ENCODE peak calls at places on chromosomes 13 and 19, in five cellular contexts. One of them, this sample, is unnamed.

GRCh38 chr19:50419022-50419579 is 363 bp downstream of the SPIB start:
- DNase-seq in tibial nerve: no peak
- DNase-seq in uterus: no peak
- DNase-seq in left ventricle myocardium inferior: no peak
- DNase-seq in A673: no peak
- DNase-seq in this sample: no peak

GRCh38 chr19:49691243-49692101 is 556 bp downstream of the CPT1C start:
- DNase-seq in tibial nerve: no peak
- DNase-seq in uterus: peak; percentile 64
- DNase-seq in left ventricle myocardium inferior: peak; percentile 68
- DNase-seq in A673: peak; percentile 88
- DNase-seq in this sample: peak; percentile 49

GRCh38 chr13:28268800-28269223 is 130.5 kb downstream of the PAN3 start:
- DNase-seq in tibial nerve: no peak
- DNase-seq in uterus: no peak
- DNase-seq in left ventricle myocardium inferior: no peak
- DNase-seq in A673: no peak
- DNase-seq in this sample: no peak

GRCh38 chr13:64925727-64926126 is 2304.4 kb downstream of the PCDH9 start:
- DNase-seq in tibial nerve: no peak
- DNase-seq in uterus: no peak
- DNase-seq in left ventricle myocardium inferior: no peak
- DNase-seq in A673: no peak
- DNase-seq in this sample: no peak

GRCh38 chr19:30784850-30785459 is 412.8 kb downstream of the ZNF536 start:
- DNase-seq in tibial nerve: peak; percentile 30
- DNase-seq in uterus: peak; percentile 36
- DNase-seq in left ventricle myocardium inferior: peak; percentile 43
- DNase-seq in A673: peak; percentile 79
- DNase-seq in this sample: no peak

GRCh38 chr19:30073152-30074000 is 131.3 kb downstream of the URI1 start:
- DNase-seq in tibial nerve: no peak
- DNase-seq in uterus: no peak
- DNase-seq in left ventricle myocardium inferior: no peak
- DNase-seq in A673: no peak
- DNase-seq in this sample: no peak

GRCh38 chr19:38834590-38834989 is 3.0 kb upstream of the ECH1 start:
- DNase-seq in tibial nerve: no peak
- DNase-seq in uterus: no peak
- DNase-seq in left ventricle myocardium inferior: no peak
- DNase-seq in A673: no peak
- DNase-seq in this sample: no peak

GRCh38 chr13:106143392-106143791 is 392.1 kb downstream of the EFNB2 start:
- DNase-seq in tibial nerve: no peak
- DNase-seq in uterus: no peak
- DNase-seq in left ventricle myocardium inferior: no peak
- DNase-seq in A673: no peak
- DNase-seq in this sample: peak; percentile 55

GRCh38 chr13:28754698-28755545 is 36.2 kb upstream of the SLC46A3 start:
- DNase-seq in tibial nerve: no peak
- DNase-seq in uterus: peak; percentile 43
- DNase-seq in left ventricle myocardium inferior: peak; percentile 36
- DNase-seq in A673: peak; percentile 41
- DNase-seq in this sample: no peak

GRCh38 chr19:18274776-18275356 is 614 bp upstream of the IQCN start:
- DNase-seq in tibial nerve: peak; percentile 76
- DNase-seq in uterus: peak; percentile 89
- DNase-seq in left ventricle myocardium inferior: peak; percentile 87
- DNase-seq in A673: no peak
- DNase-seq in this sample: peak; percentile 78

GRCh38 chr19:51480590-51480989 is 2.3 kb downstream of the CEACAM18 start:
- DNase-seq in tibial nerve: no peak
- DNase-seq in uterus: no peak
- DNase-seq in left ventricle myocardium inferior: no peak
- DNase-seq in A673: peak; percentile 51
- DNase-seq in this sample: no peak

GRCh38 chr13:28564030-28564429 is 69.1 kb upstream of the FLT1 start:
- DNase-seq in tibial nerve: no peak
- DNase-seq in uterus: no peak
- DNase-seq in left ventricle myocardium inferior: no peak
- DNase-seq in A673: no peak
- DNase-seq in this sample: no peak

GRCh38 chr19:10001899-10002298 is 8.4 kb downstream of the COL5A3 start:
- DNase-seq in tibial nerve: no peak
- DNase-seq in uterus: no peak
- DNase-seq in left ventricle myocardium inferior: peak; percentile 63
- DNase-seq in A673: peak; percentile 32
- DNase-seq in this sample: no peak

GRCh38 chr13:110415669-110416068 is 108.6 kb downstream of the COL4A2 start:
- DNase-seq in tibial nerve: no peak
- DNase-seq in uterus: peak; percentile 46
- DNase-seq in left ventricle myocardium inferior: no peak
- DNase-seq in A673: no peak
- DNase-seq in this sample: no peak

GRCh38 chr13:74132768-74133656 is 1.2 kb downstream of the KLF12 start:
- DNase-seq in tibial nerve: no peak
- DNase-seq in uterus: peak; percentile 25
- DNase-seq in left ventricle myocardium inferior: peak; percentile 28
- DNase-seq in A673: peak; percentile 47
- DNase-seq in this sample: peak; percentile 57

GRCh38 chr13:30963794-30964193 is 31.3 kb downstream of the TEX26 start:
- DNase-seq in tibial nerve: no peak
- DNase-seq in uterus: no peak
- DNase-seq in left ventricle myocardium inferior: no peak
- DNase-seq in A673: no peak
- DNase-seq in this sample: no peak

GRCh38 chr19:18074192-18074591 is 12.5 kb downstream of the IL12RB1 start:
- DNase-seq in tibial nerve: no peak
- DNase-seq in uterus: no peak
- DNase-seq in left ventricle myocardium inferior: no peak
- DNase-seq in A673: no peak
- DNase-seq in this sample: no peak

GRCh38 chr19:32165750-32166149 is 179.7 kb upstream of the ZNF507 start:
- DNase-seq in tibial nerve: no peak
- DNase-seq in uterus: no peak
- DNase-seq in left ventricle myocardium inferior: no peak
- DNase-seq in A673: no peak
- DNase-seq in this sample: no peak

GRCh38 chr19:10112895-10113591 is 1.6 kb downstream of the P2RY11 start:
- DNase-seq in tibial nerve: no peak
- DNase-seq in uterus: no peak
- DNase-seq in left ventricle myocardium inferior: no peak
- DNase-seq in A673: peak; percentile 71
- DNase-seq in this sample: no peak

GRCh38 chr13:43787998-43788397 is 1.2 kb upstream of the ENOX1 start:
- DNase-seq in tibial nerve: no peak
- DNase-seq in uterus: peak; percentile 27
- DNase-seq in left ventricle myocardium inferior: no peak
- DNase-seq in A673: peak; percentile 46
- DNase-seq in this sample: peak; percentile 18

GRCh38 chr19:39113199-39113598 is 12.4 kb upstream of the PAK4 start:
- DNase-seq in tibial nerve: no peak
- DNase-seq in uterus: no peak
- DNase-seq in left ventricle myocardium inferior: no peak
- DNase-seq in A673: no peak
- DNase-seq in this sample: no peak

GRCh38 chr19:45906221-45906620 is 3.8 kb upstream of the MYPOP start:
- DNase-seq in tibial nerve: no peak
- DNase-seq in uterus: no peak
- DNase-seq in left ventricle myocardium inferior: no peak
- DNase-seq in A673: no peak
- DNase-seq in this sample: no peak

GRCh38 chr13:52319876-52320275 is 86.1 kb downstream of the THSD1 start:
- DNase-seq in tibial nerve: no peak
- DNase-seq in uterus: no peak
- DNase-seq in left ventricle myocardium inferior: no peak
- DNase-seq in A673: no peak
- DNase-seq in this sample: no peak

GRCh38 chr13:65063753-65064152 is 2166.4 kb downstream of the PCDH9 start:
- DNase-seq in tibial nerve: no peak
- DNase-seq in uterus: no peak
- DNase-seq in left ventricle myocardium inferior: no peak
- DNase-seq in A673: peak; percentile 35
- DNase-seq in this sample: peak; percentile 67

GRCh38 chr19:11174336-11174735 is 18.8 kb upstream of the SPC24 start:
- DNase-seq in tibial nerve: no peak
- DNase-seq in uterus: no peak
- DNase-seq in left ventricle myocardium inferior: no peak
- DNase-seq in A673: no peak
- DNase-seq in this sample: no peak

DNA sequence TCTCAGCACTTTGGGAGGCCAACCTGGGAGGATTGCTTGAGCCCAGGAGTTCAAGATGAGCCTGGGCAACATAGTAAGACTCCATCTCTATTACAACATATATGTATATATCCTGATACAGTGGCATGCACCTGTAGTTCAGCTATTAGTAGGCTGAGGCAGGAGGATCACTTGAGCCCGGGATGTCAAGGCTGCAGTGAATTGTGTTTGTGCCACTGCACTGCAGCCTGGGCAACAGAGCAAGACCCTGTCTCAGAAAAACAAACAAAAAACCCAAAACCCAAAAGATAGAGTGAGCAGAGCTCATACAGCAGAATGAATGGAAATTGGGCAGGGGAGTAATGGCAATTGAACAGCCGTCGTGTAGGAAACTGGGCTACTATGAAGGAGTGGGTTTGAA is 17.3 kb upstream of the SHKBP1 start:
- DNase-seq in tibial nerve: no peak
- DNase-seq in uterus: no peak
- DNase-seq in left ventricle myocardium inferior: no peak
- DNase-seq in A673: no peak
- DNase-seq in this sample: no peak
- H3K27ac ChIP-seq in tibial nerve: no peak overlapping the region
- H3K27ac ChIP-seq in uterus: no peak overlapping the region
- H3K27ac ChIP-seq in left ventricle myocardium inferior: no peak overlapping the region
- H3K27ac ChIP-seq in A673: no peak overlapping the region
- H3K27ac ChIP-seq in this sample: no peak overlapping the region

GRCh38 chr19:43762814-43763213 is 8.1 kb upstream of the SMG9 start:
- DNase-seq in tibial nerve: no peak
- DNase-seq in uterus: no peak
- DNase-seq in left ventricle myocardium inferior: no peak
- DNase-seq in A673: no peak
- DNase-seq in this sample: no peak
- H3K4me1 ChIP-seq in tibial nerve: peaks cover 17% of the 10 kb centered on the region
- H3K4me1 ChIP-seq in uterus: no peaks in the 10 kb centered on the region
- H3K4me1 ChIP-seq in left ventricle myocardium inferior: no peaks in the 10 kb centered on the region
- H3K4me1 ChIP-seq in A673: peaks cover 4% of the 10 kb centered on the region
- H3K4me1 ChIP-seq in this sample: peaks cover 53% of the 10 kb centered on the region

DNA sequence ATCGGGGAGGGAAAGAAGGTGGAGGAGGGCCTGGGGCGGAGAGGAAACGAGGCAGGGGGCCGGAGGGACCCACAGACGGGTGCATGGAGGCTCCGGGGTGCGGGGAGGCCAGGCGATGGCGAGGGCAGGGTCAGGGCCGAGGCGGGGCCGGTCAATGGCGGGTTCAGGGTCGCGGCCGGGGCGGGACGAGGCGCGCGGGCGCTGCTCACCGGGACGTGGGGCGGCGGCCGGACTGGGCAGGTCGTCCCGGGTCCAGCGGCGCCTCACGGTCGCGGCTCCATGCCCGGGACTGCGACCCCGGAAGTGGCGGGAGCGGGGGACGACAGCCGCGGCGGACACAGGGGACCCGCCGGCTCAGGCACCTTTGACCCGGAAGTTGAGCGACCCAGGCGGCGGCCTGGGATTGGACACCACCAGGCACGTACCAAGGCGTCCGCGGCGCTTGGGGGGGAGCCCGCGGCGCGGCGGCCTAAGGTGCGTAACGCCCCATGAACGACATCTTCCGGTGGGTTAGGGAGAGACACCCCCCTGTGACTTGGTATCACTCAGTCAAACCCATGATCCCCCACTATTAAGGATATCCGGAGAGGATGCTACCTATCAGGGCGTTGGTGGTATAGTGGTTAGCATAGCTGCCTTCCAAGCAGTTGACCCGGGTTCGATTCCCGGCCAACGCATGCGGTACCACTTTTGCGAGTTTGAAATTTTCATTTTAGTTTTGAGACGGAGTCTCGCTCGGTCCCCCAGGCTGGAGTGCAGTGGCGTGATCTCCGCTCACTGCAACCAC is at the start of gene DPP9:
- DNase-seq in tibial nerve: peak; percentile 94
- DNase-seq in uterus: peak; percentile 96
- DNase-seq in left ventricle myocardium inferior: peak; percentile 97
- DNase-seq in A673: peak; percentile 99
- DNase-seq in this sample: peak; percentile 96
- H3K27ac ChIP-seq in tibial nerve: peak within 1 kb of the TSS; percentile 94
- H3K27ac ChIP-seq in uterus: peak within 1 kb of the TSS; percentile 95
- H3K27ac ChIP-seq in left ventricle myocardium inferior: peak within 1 kb of the TSS; percentile 94
- H3K27ac ChIP-seq in A673: peak within 1 kb of the TSS; percentile 91
- H3K27ac ChIP-seq in this sample: peak within 1 kb of the TSS; percentile 77

GRCh38 chr13:113486698-113487097 is 3.8 kb downstream of the DCUN1D2 start:
- DNase-seq in tibial nerve: no peak
- DNase-seq in uterus: no peak
- DNase-seq in left ventricle myocardium inferior: no peak
- DNase-seq in A673: no peak
- DNase-seq in this sample: no peak
- H3K4me1 ChIP-seq in tibial nerve: peaks cover 14% of the 10 kb centered on the region
- H3K4me1 ChIP-seq in uterus: peaks cover 4% of the 10 kb centered on the region
- H3K4me1 ChIP-seq in left ventricle myocardium inferior: peaks cover 69% of the 10 kb centered on the region
- H3K4me1 ChIP-seq in A673: peaks cover 3% of the 10 kb centered on the region
- H3K4me1 ChIP-seq in this sample: peaks cover 17% of the 10 kb centered on the region

GRCh38 chr13:99046851-99047250 is 69.0 kb upstream of the DOCK9 start:
- DNase-seq in tibial nerve: no peak
- DNase-seq in uterus: no peak
- DNase-seq in left ventricle myocardium inferior: no peak
- DNase-seq in A673: no peak
- DNase-seq in this sample: peak; percentile 22
- H3K27ac ChIP-seq in tibial nerve: peak overlapping the region; percentile 73
- H3K27ac ChIP-seq in uterus: peak overlapping the region; percentile 41
- H3K27ac ChIP-seq in left ventricle myocardium inferior: peak overlapping the region; percentile 64
- H3K27ac ChIP-seq in A673: no peak overlapping the region
- H3K27ac ChIP-seq in this sample: no peak overlapping the region